ENCODE peak calls at places on chromosomes 6 and 20, in nine cellular contexts. One of them, this sample, is unnamed.
A peak's percentile ranks its signal among the peaks of the same experiment; 100 is the strongest.

GRCh38 chr20:16904751-16905150 is 156.6 kb downstream of the OTOR start:
- DNase-seq in breast epithelium: no peak
- DNase-seq in HCT116: no peak
- DNase-seq in cardiac muscle cell: no peak
- DNase-seq in DND-41: no peak
- DNase-seq in nephron progenitor cell: no peak
- DNase-seq in HFF-Myc: no peak
- DNase-seq in stomach: no peak
- DNase-seq in A673: no peak
- DNase-seq in this sample: no peak

GRCh38 chr20:51715028-51715872 is 52.9 kb downstream of the ATP9A start:
- DNase-seq in cardiac muscle cell: no peak
- DNase-seq in HFF-Myc: no peak
- DNase-seq in nephron progenitor cell: no peak
- DNase-seq in HCT116: no peak
- DNase-seq in A673: no peak
- DNase-seq in stomach: no peak
- DNase-seq in DND-41: no peak
- DNase-seq in breast epithelium: no peak
- DNase-seq in this sample: no peak

GRCh38 chr6:8080338-8081151 is 16.4 kb upstream of the BLOC1S5 start:
- DNase-seq in HCT116: no peak
- DNase-seq in HFF-Myc: no peak
- DNase-seq in breast epithelium: no peak
- DNase-seq in A673: peak; percentile 24
- DNase-seq in DND-41: no peak
- DNase-seq in stomach: no peak
- DNase-seq in nephron progenitor cell: no peak
- DNase-seq in cardiac muscle cell: peak; percentile 71
- DNase-seq in this sample: no peak

GRCh38 chr20:35635652-35636051 is 20.0 kb downstream of the SPAG4 start:
- DNase-seq in stomach: no peak
- DNase-seq in DND-41: no peak
- DNase-seq in HCT116: no peak
- DNase-seq in HFF-Myc: no peak
- DNase-seq in breast epithelium: no peak
- DNase-seq in cardiac muscle cell: peak; percentile 61
- DNase-seq in nephron progenitor cell: no peak
- DNase-seq in A673: no peak
- DNase-seq in this sample: no peak

GRCh38 chr20:17875106-17875980 is 93.3 kb downstream of the SNX5 start:
- DNase-seq in HFF-Myc: no peak
- DNase-seq in nephron progenitor cell: no peak
- DNase-seq in cardiac muscle cell: peak; percentile 95
- DNase-seq in HCT116: no peak
- DNase-seq in breast epithelium: peak; percentile 91
- DNase-seq in A673: no peak
- DNase-seq in stomach: peak; percentile 96
- DNase-seq in DND-41: no peak
- DNase-seq in this sample: no peak

GRCh38 chr6:169428532-169428931 is 174.9 kb upstream of the THBS2 start:
- DNase-seq in A673: peak; percentile 22
- DNase-seq in cardiac muscle cell: peak; percentile 44
- DNase-seq in HCT116: no peak
- DNase-seq in HFF-Myc: no peak
- DNase-seq in nephron progenitor cell: no peak
- DNase-seq in DND-41: no peak
- DNase-seq in breast epithelium: no peak
- DNase-seq in stomach: no peak
- DNase-seq in this sample: no peak

GRCh38 chr20:25023316-25023715 is 30.8 kb upstream of the APMAP start:
- DNase-seq in cardiac muscle cell: no peak
- DNase-seq in stomach: peak; percentile 24
- DNase-seq in A673: no peak
- DNase-seq in breast epithelium: peak; percentile 12
- DNase-seq in nephron progenitor cell: no peak
- DNase-seq in DND-41: no peak
- DNase-seq in HFF-Myc: no peak
- DNase-seq in HCT116: no peak
- DNase-seq in this sample: no peak

GRCh38 chr6:11043961-11044711 is at the start of gene ELOVL2:
- DNase-seq in A673: peak; percentile 65
- DNase-seq in stomach: no peak
- DNase-seq in breast epithelium: no peak
- DNase-seq in nephron progenitor cell: peak; percentile 82
- DNase-seq in HFF-Myc: no peak
- DNase-seq in HCT116: no peak
- DNase-seq in cardiac muscle cell: peak; percentile 69
- DNase-seq in DND-41: no peak
- DNase-seq in this sample: peak; percentile 58

GRCh38 chr20:4815618-4816017 is 93.9 kb downstream of the PRND start:
- DNase-seq in cardiac muscle cell: no peak
- DNase-seq in HCT116: no peak
- DNase-seq in A673: no peak
- DNase-seq in nephron progenitor cell: no peak
- DNase-seq in DND-41: no peak
- DNase-seq in breast epithelium: no peak
- DNase-seq in HFF-Myc: no peak
- DNase-seq in stomach: no peak
- DNase-seq in this sample: no peak

GRCh38 chr6:125537090-125537489 is 212.3 kb upstream of the HEY2 start:
- DNase-seq in stomach: no peak
- DNase-seq in HFF-Myc: no peak
- DNase-seq in nephron progenitor cell: no peak
- DNase-seq in breast epithelium: no peak
- DNase-seq in HCT116: no peak
- DNase-seq in DND-41: no peak
- DNase-seq in A673: no peak
- DNase-seq in cardiac muscle cell: no peak
- DNase-seq in this sample: no peak

GRCh38 chr20:40688129-40689099 is 622 bp downstream of the MAFB start:
- DNase-seq in stomach: no peak
- DNase-seq in nephron progenitor cell: peak; percentile 32
- DNase-seq in cardiac muscle cell: no peak
- DNase-seq in breast epithelium: no peak
- DNase-seq in HCT116: no peak
- DNase-seq in HFF-Myc: no peak
- DNase-seq in A673: peak; percentile 44
- DNase-seq in DND-41: no peak
- DNase-seq in this sample: no peak

GRCh38 chr6:8175046-8175777 is 72.9 kb upstream of the EEF1E1 start:
- DNase-seq in HFF-Myc: no peak
- DNase-seq in HCT116: no peak
- DNase-seq in nephron progenitor cell: no peak
- DNase-seq in A673: no peak
- DNase-seq in DND-41: no peak
- DNase-seq in cardiac muscle cell: no peak
- DNase-seq in stomach: no peak
- DNase-seq in breast epithelium: no peak
- DNase-seq in this sample: no peak

GRCh38 chr6:24668997-24669361 is 2.1 kb downstream of the ACOT13 start:
- DNase-seq in breast epithelium: no peak
- DNase-seq in A673: no peak
- DNase-seq in cardiac muscle cell: no peak
- DNase-seq in DND-41: no peak
- DNase-seq in HFF-Myc: no peak
- DNase-seq in HCT116: no peak
- DNase-seq in nephron progenitor cell: no peak
- DNase-seq in stomach: no peak
- DNase-seq in this sample: no peak

GRCh38 chr6:24667378-24667803 is 514 bp downstream of the ACOT13 start:
- DNase-seq in cardiac muscle cell: peak; percentile 41
- DNase-seq in A673: peak; percentile 17
- DNase-seq in DND-41: no peak
- DNase-seq in HFF-Myc: no peak
- DNase-seq in nephron progenitor cell: no peak
- DNase-seq in stomach: no peak
- DNase-seq in HCT116: no peak
- DNase-seq in breast epithelium: no peak
- DNase-seq in this sample: no peak

GRCh38 chr6:24666097-24666615 is 543 bp downstream of the TDP2 start:
- DNase-seq in DND-41: no peak
- DNase-seq in HCT116: no peak
- DNase-seq in cardiac muscle cell: peak; percentile 45
- DNase-seq in stomach: peak; percentile 52
- DNase-seq in breast epithelium: no peak
- DNase-seq in A673: peak; percentile 41
- DNase-seq in HFF-Myc: no peak
- DNase-seq in nephron progenitor cell: peak; percentile 58
- DNase-seq in this sample: peak; percentile 22

GRCh38 chr6:24664049-24664987 is 2.4 kb downstream of the TDP2 start:
- DNase-seq in nephron progenitor cell: no peak
- DNase-seq in breast epithelium: no peak
- DNase-seq in DND-41: no peak
- DNase-seq in cardiac muscle cell: no peak
- DNase-seq in A673: no peak
- DNase-seq in HFF-Myc: no peak
- DNase-seq in stomach: no peak
- DNase-seq in HCT116: no peak
- DNase-seq in this sample: no peak

GRCh38 chr6:24666616-24667377 is at the start of the genes ACOT13 and TDP2:
- DNase-seq in breast epithelium: peak; percentile 91
- DNase-seq in DND-41: peak; percentile 98
- DNase-seq in A673: peak; percentile 98
- DNase-seq in HFF-Myc: peak; percentile 90
- DNase-seq in stomach: peak; percentile 96
- DNase-seq in nephron progenitor cell: peak; percentile 95
- DNase-seq in HCT116: peak; percentile 93
- DNase-seq in cardiac muscle cell: peak; percentile 99
- DNase-seq in this sample: peak; percentile 94
- TF ChIP-seq CTCF in breast epithelium: peak; percentile 64
- TF ChIP-seq CTCF in DND-41: peak; percentile 70
- TF ChIP-seq CTCF in A673: peak; percentile 54
- TF ChIP-seq CTCF in HFF-Myc: peak; percentile 49
- TF ChIP-seq CTCF in stomach: peak; percentile 4
- TF ChIP-seq CTCF in nephron progenitor cell: peak; percentile 55
- TF ChIP-seq CTCF in HCT116: peak; percentile 58
- TF ChIP-seq CTCF in cardiac muscle cell: peak; percentile 59
- TF ChIP-seq CTCF in this sample: peak; percentile 65

GRCh38 chr20:31844737-31845299 is 586 bp downstream of the FOXS1 start:
- DNase-seq in DND-41: no peak
- DNase-seq in stomach: no peak
- DNase-seq in breast epithelium: no peak
- DNase-seq in HFF-Myc: no peak
- DNase-seq in HCT116: no peak
- DNase-seq in cardiac muscle cell: no peak
- DNase-seq in A673: no peak
- DNase-seq in nephron progenitor cell: no peak
- DNase-seq in this sample: no peak

GRCh38 chr20:31845300-31845863 is at the start of gene FOXS1:
- DNase-seq in DND-41: no peak
- DNase-seq in cardiac muscle cell: peak; percentile 18
- DNase-seq in nephron progenitor cell: peak; percentile 65
- DNase-seq in HFF-Myc: no peak
- DNase-seq in stomach: no peak
- DNase-seq in breast epithelium: no peak
- DNase-seq in HCT116: no peak
- DNase-seq in A673: no peak
- DNase-seq in this sample: no peak

GRCh38 chr20:31849306-31849930 is 4.0 kb upstream of the FOXS1 start:
- DNase-seq in stomach: peak; percentile 85
- DNase-seq in cardiac muscle cell: no peak
- DNase-seq in nephron progenitor cell: no peak
- DNase-seq in HFF-Myc: no peak
- DNase-seq in breast epithelium: no peak
- DNase-seq in DND-41: no peak
- DNase-seq in A673: no peak
- DNase-seq in HCT116: no peak
- DNase-seq in this sample: no peak

GRCh38 chr20:31848088-31848999 is 2.9 kb upstream of the FOXS1 start:
- DNase-seq in DND-41: no peak
- DNase-seq in breast epithelium: no peak
- DNase-seq in HCT116: no peak
- DNase-seq in stomach: no peak
- DNase-seq in nephron progenitor cell: no peak
- DNase-seq in HFF-Myc: no peak
- DNase-seq in cardiac muscle cell: no peak
- DNase-seq in A673: no peak
- DNase-seq in this sample: no peak

DNA sequence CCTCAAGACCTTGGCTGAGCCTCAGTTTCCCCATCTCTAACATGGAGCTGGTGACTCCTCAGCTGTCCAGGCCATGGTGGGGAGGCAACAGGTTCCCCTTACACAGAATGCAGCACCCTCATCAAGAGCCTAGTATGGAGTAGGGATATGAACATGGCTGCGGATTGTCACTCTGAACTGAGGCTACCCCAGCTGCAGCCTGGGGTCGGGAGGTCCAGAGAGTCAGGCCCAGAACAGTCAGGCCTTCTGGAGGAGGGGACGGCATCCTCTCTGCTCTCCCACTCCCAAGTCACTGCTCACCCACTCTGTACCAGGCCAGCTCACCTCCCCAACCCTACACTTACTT is 1.4 kb upstream of the FOXS1 start:
- DNase-seq in A673: no peak
- DNase-seq in DND-41: no peak
- DNase-seq in stomach: no peak
- DNase-seq in cardiac muscle cell: no peak
- DNase-seq in nephron progenitor cell: no peak
- DNase-seq in breast epithelium: no peak
- DNase-seq in HFF-Myc: no peak
- DNase-seq in HCT116: no peak
- DNase-seq in this sample: no peak
- TF ChIP-seq CTCF in A673: peak; percentile 28
- TF ChIP-seq CTCF in DND-41: no peak
- TF ChIP-seq CTCF in stomach: no peak
- TF ChIP-seq CTCF in cardiac muscle cell: no peak
- TF ChIP-seq CTCF in nephron progenitor cell: no peak
- TF ChIP-seq CTCF in breast epithelium: no peak
- TF ChIP-seq CTCF in HFF-Myc: no peak
- TF ChIP-seq CTCF in HCT116: no peak
- TF ChIP-seq CTCF in this sample: no peak

GRCh38 chr6:65280060-65280459 is 427.0 kb downstream of the EYS start:
- DNase-seq in cardiac muscle cell: no peak
- DNase-seq in breast epithelium: no peak
- DNase-seq in nephron progenitor cell: no peak
- DNase-seq in HCT116: no peak
- DNase-seq in A673: no peak
- DNase-seq in stomach: no peak
- DNase-seq in HFF-Myc: no peak
- DNase-seq in DND-41: no peak
- DNase-seq in this sample: no peak
- TF ChIP-seq CTCF in cardiac muscle cell: no peak
- TF ChIP-seq CTCF in breast epithelium: no peak
- TF ChIP-seq CTCF in nephron progenitor cell: no peak
- TF ChIP-seq CTCF in HCT116: no peak
- TF ChIP-seq CTCF in A673: no peak
- TF ChIP-seq CTCF in stomach: no peak
- TF ChIP-seq CTCF in HFF-Myc: no peak
- TF ChIP-seq CTCF in DND-41: no peak
- TF ChIP-seq CTCF in this sample: no peak

DNA sequence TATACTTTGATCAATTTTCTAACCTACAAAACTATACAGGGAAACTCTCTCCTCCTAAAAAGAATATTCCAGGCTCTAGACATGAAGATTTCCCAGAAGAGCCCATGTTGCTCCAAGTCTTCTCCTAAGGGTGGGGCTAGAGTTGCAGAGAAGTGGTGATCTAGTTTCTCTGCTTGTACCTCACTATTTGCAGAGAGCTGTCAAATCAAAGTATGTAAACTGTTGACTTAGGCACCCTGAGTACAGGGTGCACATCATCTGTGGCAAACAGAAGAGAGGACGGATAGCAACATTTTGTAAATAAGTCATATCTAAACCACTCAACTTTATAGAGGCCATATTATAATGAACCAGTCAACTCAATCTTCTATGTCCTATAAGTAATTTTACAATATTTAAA is 250.1 kb downstream of the KHDRBS2 start:
- DNase-seq in DND-41: no peak
- DNase-seq in HCT116: no peak
- DNase-seq in breast epithelium: no peak
- DNase-seq in cardiac muscle cell: no peak
- DNase-seq in nephron progenitor cell: no peak
- DNase-seq in HFF-Myc: no peak
- DNase-seq in stomach: no peak
- DNase-seq in A673: no peak
- DNase-seq in this sample: no peak
- TF ChIP-seq CTCF in DND-41: no peak
- TF ChIP-seq CTCF in HCT116: no peak
- TF ChIP-seq CTCF in breast epithelium: no peak
- TF ChIP-seq CTCF in cardiac muscle cell: no peak
- TF ChIP-seq CTCF in nephron progenitor cell: no peak
- TF ChIP-seq CTCF in HFF-Myc: no peak
- TF ChIP-seq CTCF in stomach: no peak
- TF ChIP-seq CTCF in A673: no peak
- TF ChIP-seq CTCF in this sample: no peak